ENCODE peak calls at places on chromosomes 11 and 22, in seven cellular contexts. One of them, this sample, is unnamed.

GRCh38 chr11:102269927-102270326 is 47.4 kb upstream of the BIRC3 start:
- ATAC-seq in HepG2: no peak
- ATAC-seq in left lung: no peak
- ATAC-seq in upper lobe of left lung: no peak
- ATAC-seq in heart right ventricle: no peak
- ATAC-seq in upper lobe of right lung: no peak
- ATAC-seq in IMR-90: peak; percentile 36
- ATAC-seq in this sample: no peak

GRCh38 chr11:110445428-110445827 is 15.7 kb downstream of the FDX1 start:
- ATAC-seq in HepG2: no peak
- ATAC-seq in left lung: no peak
- ATAC-seq in upper lobe of left lung: no peak
- ATAC-seq in heart right ventricle: no peak
- ATAC-seq in upper lobe of right lung: no peak
- ATAC-seq in IMR-90: peak; percentile 75
- ATAC-seq in this sample: no peak

GRCh38 chr11:34126959-34127848 is 21.8 kb downstream of the NAT10 start:
- ATAC-seq in HepG2: no peak
- ATAC-seq in left lung: no peak
- ATAC-seq in upper lobe of left lung: no peak
- ATAC-seq in heart right ventricle: no peak
- ATAC-seq in upper lobe of right lung: no peak
- ATAC-seq in IMR-90: peak; percentile 83
- ATAC-seq in this sample: no peak

GRCh38 chr11:11464555-11464954 is 111.5 kb upstream of the CSNK2A3 start:
- ATAC-seq in HepG2: no peak
- ATAC-seq in left lung: no peak
- ATAC-seq in upper lobe of left lung: no peak
- ATAC-seq in heart right ventricle: no peak
- ATAC-seq in upper lobe of right lung: no peak
- ATAC-seq in IMR-90: no peak
- ATAC-seq in this sample: no peak

GRCh38 chr11:10380921-10381320 is 74.1 kb upstream of the AMPD3 start:
- ATAC-seq in HepG2: no peak
- ATAC-seq in left lung: no peak
- ATAC-seq in upper lobe of left lung: no peak
- ATAC-seq in heart right ventricle: no peak
- ATAC-seq in upper lobe of right lung: no peak
- ATAC-seq in IMR-90: no peak
- ATAC-seq in this sample: no peak

GRCh38 chr11:128171496-128171895 is 415.9 kb downstream of the ETS1 start:
- ATAC-seq in HepG2: no peak
- ATAC-seq in left lung: peak; percentile 53
- ATAC-seq in upper lobe of left lung: no peak
- ATAC-seq in heart right ventricle: no peak
- ATAC-seq in upper lobe of right lung: no peak
- ATAC-seq in IMR-90: no peak
- ATAC-seq in this sample: no peak

GRCh38 chr11:16820324-16821092 is 82.1 kb downstream of the C11orf58 start:
- ATAC-seq in HepG2: peak; percentile 94
- ATAC-seq in left lung: peak; percentile 87
- ATAC-seq in upper lobe of left lung: peak; percentile 62
- ATAC-seq in heart right ventricle: peak; percentile 59
- ATAC-seq in upper lobe of right lung: peak; percentile 86
- ATAC-seq in IMR-90: peak; percentile 89
- ATAC-seq in this sample: peak; percentile 72

GRCh38 chr22:31526275-31526674 is 29.9 kb downstream of the SFI1 start:
- ATAC-seq in HepG2: no peak
- ATAC-seq in left lung: no peak
- ATAC-seq in upper lobe of left lung: no peak
- ATAC-seq in heart right ventricle: no peak
- ATAC-seq in upper lobe of right lung: no peak
- ATAC-seq in IMR-90: no peak
- ATAC-seq in this sample: no peak

GRCh38 chr22:39367040-39367439 is 17.2 kb downstream of the SYNGR1 start:
- ATAC-seq in HepG2: peak; percentile 59
- ATAC-seq in left lung: no peak
- ATAC-seq in upper lobe of left lung: no peak
- ATAC-seq in heart right ventricle: no peak
- ATAC-seq in upper lobe of right lung: no peak
- ATAC-seq in IMR-90: no peak
- ATAC-seq in this sample: no peak

GRCh38 chr11:14336507-14337503 is 22.2 kb downstream of the RRAS2 start:
- ATAC-seq in HepG2: peak; percentile 96
- ATAC-seq in left lung: peak; percentile 56
- ATAC-seq in upper lobe of left lung: no peak
- ATAC-seq in heart right ventricle: no peak
- ATAC-seq in upper lobe of right lung: no peak
- ATAC-seq in IMR-90: peak; percentile 96
- ATAC-seq in this sample: no peak

GRCh38 chr22:29938285-29938693 is 55.3 kb downstream of the MTMR3 start:
- ATAC-seq in HepG2: no peak
- ATAC-seq in left lung: no peak
- ATAC-seq in upper lobe of left lung: no peak
- ATAC-seq in heart right ventricle: no peak
- ATAC-seq in upper lobe of right lung: no peak
- ATAC-seq in IMR-90: no peak
- ATAC-seq in this sample: no peak

GRCh38 chr11:83521647-83522596 is 235.8 kb upstream of the CCDC90B start:
- ATAC-seq in HepG2: peak; percentile 83
- ATAC-seq in left lung: no peak
- ATAC-seq in upper lobe of left lung: no peak
- ATAC-seq in heart right ventricle: no peak
- ATAC-seq in upper lobe of right lung: no peak
- ATAC-seq in IMR-90: peak; percentile 70
- ATAC-seq in this sample: no peak

GRCh38 chr11:96052921-96053631 is 129.2 kb upstream of the MTMR2 start:
- ATAC-seq in HepG2: no peak
- ATAC-seq in left lung: peak; percentile 38
- ATAC-seq in upper lobe of left lung: no peak
- ATAC-seq in heart right ventricle: no peak
- ATAC-seq in upper lobe of right lung: peak; percentile 19
- ATAC-seq in IMR-90: peak; percentile 50
- ATAC-seq in this sample: no peak

GRCh38 chr22:21755855-21756284 is 20.3 kb upstream of the YPEL1 start:
- ATAC-seq in HepG2: no peak
- ATAC-seq in left lung: peak; percentile 49
- ATAC-seq in upper lobe of left lung: no peak
- ATAC-seq in heart right ventricle: peak; percentile 12
- ATAC-seq in upper lobe of right lung: no peak
- ATAC-seq in IMR-90: peak; percentile 84
- ATAC-seq in this sample: peak; percentile 39

GRCh38 chr22:47389201-47389600 is 626.8 kb downstream of the TBC1D22A start:
- ATAC-seq in HepG2: no peak
- ATAC-seq in left lung: no peak
- ATAC-seq in upper lobe of left lung: no peak
- ATAC-seq in heart right ventricle: no peak
- ATAC-seq in upper lobe of right lung: no peak
- ATAC-seq in IMR-90: no peak
- ATAC-seq in this sample: no peak

GRCh38 chr11:36447947-36448346 is 62.1 kb downstream of the TRAF6 start:
- ATAC-seq in HepG2: no peak
- ATAC-seq in left lung: no peak
- ATAC-seq in upper lobe of left lung: no peak
- ATAC-seq in heart right ventricle: no peak
- ATAC-seq in upper lobe of right lung: peak; percentile 4
- ATAC-seq in IMR-90: no peak
- ATAC-seq in this sample: no peak
- H3K4me1 ChIP-seq in HepG2: peaks cover 10% of the 10 kb centered on the region
- H3K4me1 ChIP-seq in left lung: peaks cover 10% of the 10 kb centered on the region
- H3K4me1 ChIP-seq in upper lobe of left lung: peaks cover 19% of the 10 kb centered on the region
- H3K4me1 ChIP-seq in heart right ventricle: peaks cover 32% of the 10 kb centered on the region
- H3K4me1 ChIP-seq in upper lobe of right lung: peaks cover 21% of the 10 kb centered on the region
- H3K4me1 ChIP-seq in IMR-90: peaks cover 16% of the 10 kb centered on the region
- H3K4me1 ChIP-seq in this sample: no peaks in the 10 kb centered on the region

DNA sequence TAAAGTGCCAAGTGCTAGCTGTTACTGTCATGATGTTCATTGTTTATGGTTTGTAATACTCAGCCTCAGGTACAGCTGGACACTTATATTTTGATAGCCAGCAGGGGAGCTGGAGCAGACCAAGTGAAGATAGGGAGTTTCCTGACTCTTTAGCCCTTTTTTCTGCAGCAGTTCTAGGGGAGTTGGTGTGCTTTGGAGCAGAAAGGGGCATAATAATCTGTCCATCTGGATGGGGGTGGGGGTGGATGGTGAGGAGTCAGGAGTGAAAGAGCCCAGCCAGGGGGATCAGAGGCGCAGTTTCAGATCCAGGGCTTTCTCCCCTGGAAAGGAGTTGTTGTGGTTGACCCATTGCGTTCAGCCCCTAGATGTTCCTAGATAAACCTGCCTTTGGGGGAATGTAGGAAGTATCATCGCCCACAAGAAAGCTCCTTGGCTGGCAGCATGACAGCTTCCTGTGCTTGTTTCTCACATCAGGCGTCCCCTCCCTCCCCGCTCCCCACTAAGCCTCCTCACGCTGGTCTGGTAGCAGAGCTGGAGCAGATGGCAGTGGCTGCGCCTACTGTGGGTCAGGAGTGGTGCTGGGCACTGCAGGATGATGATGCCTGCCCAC is 41.9 kb downstream of the MED15 start:
- ATAC-seq in HepG2: no peak
- ATAC-seq in left lung: no peak
- ATAC-seq in upper lobe of left lung: no peak
- ATAC-seq in heart right ventricle: no peak
- ATAC-seq in upper lobe of right lung: peak; percentile 4
- ATAC-seq in IMR-90: no peak
- ATAC-seq in this sample: no peak
- H3K4me1 ChIP-seq in HepG2: peaks cover 39% of the 10 kb centered on the region
- H3K4me1 ChIP-seq in left lung: peaks cover 39% of the 10 kb centered on the region
- H3K4me1 ChIP-seq in upper lobe of left lung: peaks cover 70% of the 10 kb centered on the region
- H3K4me1 ChIP-seq in heart right ventricle: peaks cover 85% of the 10 kb centered on the region
- H3K4me1 ChIP-seq in upper lobe of right lung: peaks cover 53% of the 10 kb centered on the region
- H3K4me1 ChIP-seq in IMR-90: peaks cover 52% of the 10 kb centered on the region
- H3K4me1 ChIP-seq in this sample: peaks cover 43% of the 10 kb centered on the region

DNA sequence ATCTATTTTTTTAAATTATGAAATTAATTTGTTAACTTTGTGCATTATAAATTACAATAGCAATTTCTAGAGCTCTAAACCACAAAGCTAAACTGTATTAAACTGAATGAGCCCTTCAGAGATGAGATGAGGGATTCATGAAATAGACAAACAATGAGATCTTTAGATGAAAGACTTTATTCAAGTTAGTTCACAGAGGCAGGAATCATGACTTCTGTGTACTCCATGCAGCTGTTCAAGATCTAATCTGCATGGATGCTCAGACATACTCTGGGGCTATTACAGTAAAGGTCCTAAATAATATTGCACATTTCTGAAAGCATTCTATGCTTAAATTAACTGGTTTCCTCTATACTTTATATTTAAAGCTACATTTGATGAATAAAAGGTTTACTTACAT is 122.7 kb downstream of the FCHSD2 start:
- ATAC-seq in HepG2: no peak
- ATAC-seq in left lung: no peak
- ATAC-seq in upper lobe of left lung: no peak
- ATAC-seq in heart right ventricle: no peak
- ATAC-seq in upper lobe of right lung: no peak
- ATAC-seq in IMR-90: no peak
- ATAC-seq in this sample: no peak
- H3K4me1 ChIP-seq in HepG2: peaks cover 16% of the 10 kb centered on the region
- H3K4me1 ChIP-seq in left lung: no peaks in the 10 kb centered on the region
- H3K4me1 ChIP-seq in upper lobe of left lung: no peaks in the 10 kb centered on the region
- H3K4me1 ChIP-seq in heart right ventricle: peaks cover 8% of the 10 kb centered on the region
- H3K4me1 ChIP-seq in upper lobe of right lung: no peaks in the 10 kb centered on the region
- H3K4me1 ChIP-seq in IMR-90: no peaks in the 10 kb centered on the region
- H3K4me1 ChIP-seq in this sample: no peaks in the 10 kb centered on the region

DNA sequence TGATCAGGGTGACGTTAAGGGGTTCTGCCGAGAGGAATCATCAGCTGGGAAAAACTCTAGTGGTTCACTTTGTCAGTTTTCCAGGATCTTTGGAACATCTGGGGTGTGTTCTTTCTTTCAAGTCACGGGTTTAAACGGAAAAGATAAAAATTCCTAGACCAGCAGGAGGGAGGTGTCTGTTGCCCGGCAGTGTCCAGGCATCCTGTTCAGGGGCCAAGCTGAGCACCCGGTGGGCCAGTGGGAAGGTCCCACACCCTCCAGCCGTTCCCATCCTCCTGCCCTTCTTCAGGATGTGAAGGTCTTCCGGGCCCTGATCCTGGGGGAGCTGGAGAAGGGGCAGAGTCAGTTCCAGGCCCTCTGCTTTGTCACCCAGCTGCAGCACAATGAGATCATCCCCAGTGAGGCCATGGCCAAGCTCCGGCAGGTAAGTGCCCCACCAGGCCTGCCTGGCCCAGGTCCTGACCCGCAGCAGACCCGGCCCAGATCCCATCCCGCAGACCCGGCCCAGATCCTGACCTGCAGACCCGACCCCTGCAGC is 14.5 kb upstream of the POU2F3 start:
- ATAC-seq in HepG2: no peak
- ATAC-seq in left lung: peak; percentile 9
- ATAC-seq in upper lobe of left lung: no peak
- ATAC-seq in heart right ventricle: peak; percentile 19
- ATAC-seq in upper lobe of right lung: no peak
- ATAC-seq in IMR-90: no peak
- ATAC-seq in this sample: peak; percentile 76
- H3K4me1 ChIP-seq in HepG2: peaks cover 10% of the 10 kb centered on the region
- H3K4me1 ChIP-seq in left lung: no peaks in the 10 kb centered on the region
- H3K4me1 ChIP-seq in upper lobe of left lung: peaks cover 14% of the 10 kb centered on the region
- H3K4me1 ChIP-seq in heart right ventricle: peaks cover 47% of the 10 kb centered on the region
- H3K4me1 ChIP-seq in upper lobe of right lung: peaks cover 18% of the 10 kb centered on the region
- H3K4me1 ChIP-seq in IMR-90: no peaks in the 10 kb centered on the region
- H3K4me1 ChIP-seq in this sample: peaks cover 80% of the 10 kb centered on the region

DNA sequence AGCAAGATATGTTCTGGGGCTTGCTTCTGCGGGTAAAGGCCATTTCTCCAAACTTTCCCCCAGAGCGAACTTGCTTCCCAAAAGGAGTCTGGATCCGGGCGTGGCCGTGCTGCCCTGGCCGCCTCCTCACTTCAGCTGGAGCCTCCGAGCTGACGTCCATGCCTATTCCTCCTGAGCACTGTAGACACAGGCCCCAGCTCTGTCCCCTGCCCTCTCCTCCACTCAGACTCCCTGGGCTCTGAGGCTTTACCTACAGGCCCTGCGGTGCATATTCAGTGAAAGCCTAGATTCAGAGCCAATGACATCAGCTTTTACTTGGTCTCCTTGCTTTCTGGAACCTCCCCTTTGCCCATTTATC is 9.6 kb downstream of the LRP5 start:
- ATAC-seq in HepG2: no peak
- ATAC-seq in left lung: peak; percentile 66
- ATAC-seq in upper lobe of left lung: no peak
- ATAC-seq in heart right ventricle: peak; percentile 25
- ATAC-seq in upper lobe of right lung: peak; percentile 40
- ATAC-seq in IMR-90: no peak
- ATAC-seq in this sample: peak; percentile 21
- H3K4me1 ChIP-seq in HepG2: peaks cover 95% of the 10 kb centered on the region
- H3K4me1 ChIP-seq in left lung: no peaks in the 10 kb centered on the region
- H3K4me1 ChIP-seq in upper lobe of left lung: peaks cover 62% of the 10 kb centered on the region
- H3K4me1 ChIP-seq in heart right ventricle: peaks cover 24% of the 10 kb centered on the region
- H3K4me1 ChIP-seq in upper lobe of right lung: peaks cover 47% of the 10 kb centered on the region
- H3K4me1 ChIP-seq in IMR-90: no peaks in the 10 kb centered on the region
- H3K4me1 ChIP-seq in this sample: peaks cover 91% of the 10 kb centered on the region

This sample was measured in gastroesophageal sphincter.